ENCODE peak calls at places on chromosomes 5 and 9, in five cellular contexts. S is neuronal stem cell, X is spleen, Z is left lung, M is tibial nerve. T is an unnamed sample.

GRCh38 chr9:125631391-125632085 is 75.5 kb downstream of the MAPKAP1 start:
- DNase-seq in S (no peak), M (no peak), Z (no peak), X (no peak), T (no peak)

GRCh38 chr5:147407094-147407681 is 102.7 kb downstream of the DPYSL3 start:
- DNase-seq in S (no peak), X (no peak), Z (no peak), M (no peak), T (no peak)

GRCh38 chr9:126055386-126055785 is 271.2 kb upstream of the MVB12B start:
- DNase-seq in M (no peak), S (no peak), X (peak; percentile 30), Z (peak; percentile 53), T (no peak)

GRCh38 chr5:18000744-18001143 is 366.5 kb downstream of the TAF11L14 start:
- DNase-seq in M (no peak), S (no peak), X (no peak), Z (no peak), T (no peak)

GRCh38 chr5:88190106-88190834 is 78.4 kb downstream of the TMEM161B start:
- DNase-seq in M (no peak), S (no peak), Z (no peak), X (no peak), T (no peak)

GRCh38 chr9:104633976-104634520 is 16.0 kb upstream of the OR13C9 start:
- DNase-seq in Z (no peak), X (no peak), M (no peak), S (no peak), T (no peak)

GRCh38 chr5:149257875-149258705 is 13.6 kb upstream of the AFAP1L1 start:
- DNase-seq in X (no peak), S (no peak), M (no peak), Z (no peak), T (no peak)

GRCh38 chr5:89003563-89004036 is 120.6 kb upstream of the MEF2C start:
- DNase-seq in X (peak; percentile 73), M (no peak), S (no peak), Z (peak; percentile 68), T (no peak)

GRCh38 chr5:30849801-30850370 is 343.6 kb upstream of the CDH6 start:
- DNase-seq in X (no peak), S (no peak), M (no peak), Z (no peak), T (no peak)

GRCh38 chr5:149406203-149406978 is 27.3 kb upstream of the IL17B start:
- DNase-seq in Z (no peak), X (no peak), M (peak; percentile 59), S (no peak), T (no peak)

GRCh38 chr9:69768716-69769115 is 8.9 kb upstream of the PTAR1 start:
- DNase-seq in X (no peak), Z (no peak), M (no peak), S (no peak), T (no peak)

GRCh38 chr9:116842658-116843057 is 155.6 kb downstream of the TRIM32 start:
- DNase-seq in X (no peak), M (no peak), S (no peak), Z (no peak), T (no peak)

GRCh38 chr5:11888221-11888620 is 16.0 kb downstream of the CTNND2 start:
- DNase-seq in M (no peak), S (no peak), Z (no peak), X (no peak), T (no peak)

GRCh38 chr5:158886086-158886485 is 213.6 kb downstream of the EBF1 start:
- DNase-seq in S (no peak), M (no peak), Z (no peak), X (no peak), T (no peak)

GRCh38 chr5:2817031-2817603 is 65.6 kb upstream of the IRX2 start:
- DNase-seq in X (no peak), M (no peak), Z (no peak), S (no peak), T (no peak)

GRCh38 chr9:91127653-91128052 is 234.1 kb downstream of the AUH start:
- DNase-seq in M (no peak), S (no peak), Z (no peak), X (no peak), T (no peak)

GRCh38 chr5:58245479-58245845 is 214.4 kb downstream of the PLK2 start:
- DNase-seq in Z (no peak), M (no peak), X (no peak), S (no peak), T (no peak)

GRCh38 chr5:178214160-178214803 is 9.9 kb downstream of the HNRNPAB start:
- DNase-seq in X (peak; percentile 45), M (no peak), Z (peak; percentile 14), S (no peak), T (no peak)

GRCh38 chr5:97133106-97133505 is 9.3 kb downstream of the LIX1 start:
- DNase-seq in Z (no peak), M (no peak), X (no peak), S (no peak), T (no peak)

GRCh38 chr5:142675211-142675599 is 10.7 kb downstream of the FGF1 start:
- DNase-seq in M (no peak), Z (no peak), X (no peak), S (no peak), T (no peak)

GRCh38 chr5:142012186-142012785 is 541 bp downstream of the GNPDA1 start:
- DNase-seq in X (peak; percentile 83), M (peak; percentile 33), S (no peak), Z (peak; percentile 84), T (no peak)

GRCh38 chr5:128236334-128236733 is 152.8 kb downstream of the SLC12A2 start:
- DNase-seq in S (no peak), Z (no peak), M (no peak), X (no peak), T (no peak)

GRCh38 chr9:27110181-27110580 is 1.2 kb downstream of the TEK start:
- DNase-seq in X (no peak), S (no peak), Z (no peak), M (no peak), T (no peak)

GRCh38 chr9:86096382-86096781 is 3.0 kb downstream of the GOLM1 start:
- DNase-seq in M (no peak), X (no peak), S (no peak), Z (no peak), T (no peak)
- H3K4me1 ChIP-seq in M (peaks cover 5% of the 10 kb centered on the region), X (peaks cover 5% of the 10 kb centered on the region), S (peaks cover 7% of the 10 kb centered on the region), Z (peaks cover 15% of the 10 kb centered on the region), T (no peaks in the 10 kb centered on the region)

GRCh38 chr9:133650026-133650425 is 13.9 kb downstream of the DBH start:
- DNase-seq in X (no peak), Z (peak; percentile 72), M (no peak), S (no peak), T (no peak)

GRCh38 chr9:133644968-133645765 is 9.0 kb downstream of the DBH start:
- DNase-seq in S (no peak), X (no peak), Z (peak; percentile 25), M (no peak), T (no peak)

GRCh38 chr9:133647148-133647547 is 11.0 kb downstream of the DBH start:
- DNase-seq in M (no peak), S (no peak), Z (peak; percentile 17), X (no peak), T (no peak)

GRCh38 chr9:133649194-133649593 is 13.0 kb downstream of the DBH start:
- DNase-seq in M (no peak), Z (no peak), X (no peak), S (no peak), T (no peak)

GRCh38 chr9:133647765-133648469 is 11.8 kb downstream of the DBH start:
- DNase-seq in S (no peak), M (no peak), Z (peak; percentile 71), X (no peak), T (no peak)
- H3K27me3 ChIP-seq in S (peaks cover 34% of the 10 kb centered on the region), M (no peaks in the 10 kb centered on the region), Z (peaks cover 33% of the 10 kb centered on the region), X (peaks cover 9% of the 10 kb centered on the region), T (no peaks in the 10 kb centered on the region)

DNA sequence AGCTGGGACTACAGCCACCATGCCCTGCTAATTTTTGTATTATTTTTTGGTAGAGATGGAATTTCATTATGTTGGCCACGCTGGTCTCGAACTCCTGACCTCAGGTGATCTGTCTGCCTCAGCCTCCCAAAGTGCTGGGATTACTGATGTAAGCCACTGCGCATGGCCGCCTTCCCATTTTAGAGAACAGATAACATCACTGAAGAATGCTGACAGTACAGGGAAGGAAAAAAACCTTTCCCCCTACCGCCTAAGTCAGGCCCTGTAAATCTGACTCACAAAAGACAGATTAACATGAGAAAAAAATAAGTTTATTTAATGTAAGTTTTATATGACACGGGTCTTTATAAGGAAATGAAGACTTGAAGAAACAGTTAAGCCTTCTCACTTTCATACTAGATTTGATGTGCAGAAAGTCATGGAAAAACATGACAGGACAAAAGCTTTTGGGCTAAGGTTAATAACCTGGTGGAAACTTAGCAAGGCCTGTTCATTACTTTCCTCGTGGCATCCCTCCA is 227.2 kb upstream of the ZNF608 start:
- DNase-seq in M (no peak), X (no peak), Z (no peak), S (no peak), T (no peak)
- H3K4me1 ChIP-seq in M (no peaks in the 10 kb centered on the region), X (no peaks in the 10 kb centered on the region), Z (no peaks in the 10 kb centered on the region), S (peaks cover 9% of the 10 kb centered on the region), T (no peaks in the 10 kb centered on the region)

GRCh38 chr5:74326571-74327338 is 313.8 kb downstream of the ENC1 start:
- DNase-seq in Z (no peak), X (no peak), S (no peak), M (no peak), T (peak; percentile 35)
- H3K27me3 ChIP-seq in Z (no peaks in the 10 kb centered on the region), X (no peaks in the 10 kb centered on the region), S (no peaks in the 10 kb centered on the region), M (no peaks in the 10 kb centered on the region), T (no peaks in the 10 kb centered on the region)

T was measured in naive thymus-derived CD4-positive, alpha-beta T cell.